ENCODE peak calls at places on chromosomes 13 and 19, in nine cellular contexts. V, S, H, M, G, R, Q, K and N are unnamed samples.
A peak's percentile ranks its signal among the peaks of the same experiment; 100 is the strongest.

GRCh38 chr19:3658004-3658822 is 31.6 kb upstream of the CACTIN start:
- DNase-seq in K (no peak), M (no peak), S (no peak), V (no peak), Q (no peak), H (no peak), G (no peak), R (no peak), N (no peak)

GRCh38 chr13:65913173-65913572 is 1317.0 kb downstream of the PCDH9 start:
- DNase-seq in R (no peak), G (no peak), V (no peak), M (no peak), S (no peak), K (no peak), Q (peak; percentile 67), H (no peak), N (no peak)

GRCh38 chr13:41917641-41918040 is 43.3 kb downstream of the VWA8 start:
- DNase-seq in R (no peak), H (no peak), K (no peak), G (no peak), S (no peak), M (peak; percentile 10), Q (peak; percentile 64), V (no peak), N (peak; percentile 32)

GRCh38 chr19:45350477-45351058 is 10.0 kb downstream of the KLC3 start:
- DNase-seq in H (no peak), M (no peak), G (no peak), Q (no peak), R (no peak), V (no peak), S (no peak), K (no peak), N (no peak)

GRCh38 chr19:44927746-44928145 is 13.3 kb downstream of the APOC1 start:
- DNase-seq in H (no peak), G (no peak), M (no peak), K (no peak), S (no peak), R (no peak), Q (no peak), V (no peak), N (no peak)

GRCh38 chr13:90103099-90103784 is 1244.2 kb upstream of the MIR17HG start:
- DNase-seq in K (no peak), H (no peak), S (no peak), R (no peak), V (no peak), G (no peak), M (no peak), Q (no peak), N (no peak)

GRCh38 chr19:23481043-23481442 is 85.8 kb upstream of the ZNF91 start:
- DNase-seq in M (no peak), Q (no peak), S (no peak), H (no peak), V (peak; percentile 1), K (no peak), R (no peak), G (no peak), N (no peak)

GRCh38 chr13:37495046-37495445 is 103.5 kb downstream of the POSTN start:
- DNase-seq in G (no peak), R (no peak), M (no peak), V (peak; percentile 13), H (no peak), S (no peak), Q (no peak), K (no peak), N (no peak)

GRCh38 chr19:47075179-47075811 is 26.9 kb upstream of the TMEM160 start:
- DNase-seq in G (no peak), S (no peak), Q (no peak), M (no peak), V (no peak), K (no peak), H (no peak), R (no peak), N (no peak)